ENCODE peak calls at places on chromosomes 3 and 15, in nine cellular contexts. W is esophagus squamous epithelium; R is MG63; U is activated T-cell treated with anti-CD3 and anti-CD28 coated beads, Interleukin-2, amount 50 U/mL, for 72 hours; C is NCI-H1105 treated with DMSO at 0.1 percent for 48 hours; A is iPS-NIHi11; G is activated CD4-positive, CD25-positive, alpha-beta regulatory T cell; P is NCI-H187 treated with DMSO at 0.1 percent for 48 hours; S is stimulated activated CD8-positive, alpha-beta memory T cell treated with anti-CD3 and anti-CD28 coated beads, Interleukin-15, amount 100 ng/mL, for 24 hours. L is an unnamed sample.

GRCh38 chr15:92346063-92346462 is 47.6 kb upstream of the ST8SIA2 start:
- DNase-seq in W (no peak), R (no peak), U (no peak), C (no peak), A (no peak), G (no peak), P (no peak), S (no peak), L (no peak)

GRCh38 chr3:186090884-186091283 is 18.0 kb downstream of the ETV5 start:
- DNase-seq in W (no peak), R (no peak), U (no peak), C (no peak), A (no peak), G (no peak), P (no peak), S (no peak), L (no peak)

GRCh38 chr3:117409701-117410459 is 700.3 kb downstream of the TUSC7 start:
- DNase-seq in W (no peak), R (no peak), U (no peak), C (no peak), A (no peak), G (no peak), P (no peak), S (no peak), L (no peak)

GRCh38 chr15:47390208-47390765 is 327.0 kb upstream of the SEMA6D start:
- DNase-seq in W (no peak), R (no peak), U (no peak), C (no peak), A (no peak), G (no peak), P (no peak), S (no peak), L (no peak)

GRCh38 chr3:66152336-66152735 is 68.5 kb upstream of the SLC25A26 start:
- DNase-seq in W (no peak), R (no peak), U (no peak), C (no peak), A (no peak), G (no peak), P (no peak), S (no peak), L (no peak)

GRCh38 chr15:41018534-41018933 is 65.3 kb downstream of the CHAC1 start:
- DNase-seq in W (no peak), R (no peak), U (no peak), C (no peak), A (no peak), G (no peak), P (no peak), S (no peak), L (peak; percentile 64)

GRCh38 chr3:24683090-24683489 is 188.4 kb upstream of the THRB start:
- DNase-seq in W (no peak), R (no peak), U (no peak), C (no peak), A (no peak), G (no peak), P (no peak), S (no peak), L (no peak)

GRCh38 chr3:8629151-8630021 is 15.2 kb downstream of the SSUH2 start:
- DNase-seq in W (no peak), R (peak; percentile 85), U (peak; percentile 72), C (no peak), A (peak; percentile 50), G (peak; percentile 27), P (no peak), S (peak; percentile 34), L (peak; percentile 85)

GRCh38 chr15:58684751-58685150 is 64.8 kb downstream of the ADAM10 start:
- DNase-seq in W (no peak), R (no peak), U (no peak), C (no peak), A (no peak), G (no peak), P (no peak), S (no peak), L (no peak)

GRCh38 chr3:76047368-76047767 is 262.0 kb upstream of the ZNF717 start:
- DNase-seq in W (no peak), R (no peak), U (no peak), C (no peak), A (no peak), G (no peak), P (no peak), S (no peak), L (no peak)

GRCh38 chr3:155070316-155070715 is 9.8 kb upstream of the MME start:
- DNase-seq in W (no peak), R (no peak), U (no peak), C (no peak), A (no peak), G (no peak), P (no peak), S (no peak), L (no peak)

GRCh38 chr3:195580733-195581443 is 2.9 kb downstream of the APOD start:
- DNase-seq in W (no peak), R (no peak), U (no peak), C (no peak), A (no peak), G (no peak), P (no peak), S (no peak), L (no peak)

GRCh38 chr3:184719709-184720108 is 7.8 kb upstream of the MAGEF1 start:
- DNase-seq in W (no peak), R (no peak), U (no peak), C (no peak), A (no peak), G (no peak), P (no peak), S (no peak), L (no peak)

GRCh38 chr3:183584246-183584913 is 28.9 kb upstream of the KLHL6 start:
- DNase-seq in W (no peak), R (no peak), U (no peak), C (no peak), A (no peak), G (no peak), P (no peak), S (no peak), L (peak; percentile 84)

GRCh38 chr15:70555713-70556112 is 207.6 kb downstream of the UACA start:
- DNase-seq in W (no peak), R (no peak), U (no peak), C (no peak), A (no peak), G (no peak), P (no peak), S (no peak), L (peak; percentile 45)

GRCh38 chr3:131082246-131082645 is 55.6 kb downstream of the NEK11 start:
- DNase-seq in W (no peak), R (no peak), U (no peak), C (no peak), A (no peak), G (no peak), P (no peak), S (no peak), L (no peak)

GRCh38 chr15:95988574-95988887 is 342.0 kb upstream of the NR2F2 start:
- DNase-seq in W (no peak), R (no peak), U (no peak), C (no peak), A (no peak), G (no peak), P (no peak), S (no peak), L (no peak)

GRCh38 chr15:78325092-78325843 is 14.9 kb upstream of the CRABP1 start:
- DNase-seq in W (no peak), R (no peak), U (no peak), C (no peak), A (no peak), G (no peak), P (no peak), S (no peak), L (no peak)

GRCh38 chr15:81182031-81182745 is 14.5 kb upstream of the IL16 start:
- DNase-seq in W (no peak), R (no peak), U (no peak), C (no peak), A (no peak), G (no peak), P (no peak), S (no peak), L (no peak)

L was measured in islet precursor cell.